ENCODE peak calls at places on chromosomes 3 and 15, in six cellular contexts. X is fibroblast of pulmonary artery; A is GM12865; C is fibroblast of the aortic adventitia; Y is foreskin fibroblast; B is activated CD4-positive, CD25-positive, alpha-beta regulatory T cell. T is an unnamed sample.
A peak's percentile ranks its signal among the peaks of the same experiment; 100 is the strongest.

GRCh38 chr3:152257246-152258074 is 11.3 kb upstream of the MBNL1 start:
- DNase-seq in B (no peak), Y (no peak), X (no peak), C (no peak), A (peak; percentile 87), T (no peak)

GRCh38 chr3:160812304-160812703 is 56.3 kb downstream of the PPM1L start:
- DNase-seq in Y (no peak), A (peak; percentile 12), X (no peak), C (no peak), B (no peak), T (no peak)

GRCh38 chr3:117202415-117202814 is 492.8 kb downstream of the TUSC7 start:
- DNase-seq in B (no peak), X (no peak), C (no peak), A (no peak), Y (no peak), T (no peak)

GRCh38 chr3:47028667-47029066 is 49.2 kb downstream of the NBEAL2 start:
- DNase-seq in Y (no peak), X (no peak), B (no peak), A (no peak), C (no peak), T (no peak)

GRCh38 chr15:71411538-71412482 is 296.5 kb downstream of the THSD4 start:
- DNase-seq in Y (peak; percentile 44), C (peak; percentile 21), X (peak; percentile 50), B (no peak), A (no peak), T (peak; percentile 0)

GRCh38 chr15:52336530-52336929 is 40.9 kb upstream of the MYO5C start:
- DNase-seq in Y (no peak), B (no peak), A (no peak), C (no peak), X (no peak), T (peak; percentile 6)

GRCh38 chr15:98160236-98160635 is 199.7 kb downstream of the ARRDC4 start:
- DNase-seq in B (no peak), Y (no peak), C (no peak), X (no peak), A (peak; percentile 69), T (no peak)

GRCh38 chr3:112629425-112629824 is 11.5 kb downstream of the CCDC80 start:
- DNase-seq in B (no peak), C (peak; percentile 99), A (peak; percentile 30), Y (peak; percentile 87), X (peak; percentile 90), T (peak; percentile 80)

GRCh38 chr15:76293361-76293760 is 17.9 kb downstream of the ETFA start:
- DNase-seq in A (no peak), C (peak; percentile 8), Y (no peak), X (no peak), B (no peak), T (peak; percentile 50)

GRCh38 chr3:181610973-181611265 is 100.8 kb upstream of the SOX2 start:
- DNase-seq in A (no peak), Y (no peak), X (no peak), C (no peak), B (no peak), T (no peak)

GRCh38 chr3:57164606-57165573 is at the start of gene IL17RD:
- DNase-seq in A (peak; percentile 82), B (peak; percentile 12), X (peak; percentile 79), C (peak; percentile 75), Y (peak; percentile 69), T (peak; percentile 82)

GRCh38 chr3:30693470-30694120 is 87.2 kb downstream of the TGFBR2 start:
- DNase-seq in B (no peak), C (peak; percentile 84), X (peak; percentile 85), A (peak; percentile 67), Y (peak; percentile 58), T (peak; percentile 82)

GRCh38 chr3:30017882-30018281 is 588.5 kb upstream of the TGFBR2 start:
- DNase-seq in C (no peak), B (no peak), Y (no peak), A (no peak), X (no peak), T (no peak)

GRCh38 chr3:98956008-98956407 is 54.5 kb upstream of the DCBLD2 start:
- DNase-seq in C (no peak), X (no peak), Y (no peak), B (no peak), A (no peak), T (no peak)

GRCh38 chr3:102000620-102001209 is 151.4 kb downstream of the NFKBIZ start:
- DNase-seq in Y (no peak), X (no peak), A (no peak), C (no peak), B (no peak), T (peak; percentile 32)

GRCh38 chr15:90075420-90076289 is 26.6 kb downstream of the IDH2 start:
- DNase-seq in X (no peak), C (no peak), B (no peak), A (peak; percentile 67), Y (no peak), T (peak; percentile 52)